ENCODE peak calls at places on chromosomes 11 and 22, in five cellular contexts. One of them, this sample, is unnamed.

GRCh38 chr11:104320091-104320490 is 156.1 kb upstream of the PDGFD start:
- DNase-seq in HepG2: no peak
- DNase-seq in K562: no peak
- DNase-seq in GM12878: no peak
- DNase-seq in H1: no peak
- DNase-seq in this sample: no peak

GRCh38 chr22:41367039-41367679 is 14.6 kb upstream of the TEF start:
- DNase-seq in HepG2: peak; percentile 80
- DNase-seq in GM12878: no peak
- DNase-seq in H1: peak; percentile 66
- DNase-seq in K562: peak; percentile 96
- DNase-seq in this sample: peak; percentile 91

GRCh38 chr11:67379061-67380058 is 6.0 kb upstream of the CLCF1 start:
- DNase-seq in GM12878: no peak
- DNase-seq in H1: no peak
- DNase-seq in HepG2: no peak
- DNase-seq in K562: peak; percentile 88
- DNase-seq in this sample: no peak

GRCh38 chr11:68081691-68082090 is 39.5 kb downstream of the CHKA start:
- DNase-seq in H1: no peak
- DNase-seq in GM12878: no peak
- DNase-seq in K562: no peak
- DNase-seq in HepG2: no peak
- DNase-seq in this sample: no peak

GRCh38 chr11:73521621-73522020 is 76.3 kb downstream of the FAM168A start:
- DNase-seq in GM12878: peak; percentile 53
- DNase-seq in H1: no peak
- DNase-seq in HepG2: peak; percentile 43
- DNase-seq in K562: no peak
- DNase-seq in this sample: no peak

GRCh38 chr22:29370556-29370955 is 17.8 kb downstream of the AP1B1 start:
- DNase-seq in K562: no peak
- DNase-seq in GM12878: no peak
- DNase-seq in HepG2: no peak
- DNase-seq in H1: peak; percentile 49
- DNase-seq in this sample: no peak

GRCh38 chr22:21927174-21927823 is 25.3 kb downstream of the PPM1F start:
- DNase-seq in HepG2: no peak
- DNase-seq in GM12878: no peak
- DNase-seq in K562: peak; percentile 85
- DNase-seq in H1: peak; percentile 62
- DNase-seq in this sample: no peak

GRCh38 chr11:35619754-35620640 is 1.7 kb downstream of the FJX1 start:
- DNase-seq in K562: peak; percentile 32
- DNase-seq in H1: peak; percentile 73
- DNase-seq in HepG2: peak; percentile 38
- DNase-seq in GM12878: no peak
- DNase-seq in this sample: peak; percentile 77

GRCh38 chr11:72594493-72595291 is 79.5 kb downstream of the PDE2A start:
- DNase-seq in GM12878: no peak
- DNase-seq in HepG2: no peak
- DNase-seq in H1: no peak
- DNase-seq in K562: no peak
- DNase-seq in this sample: no peak

GRCh38 chr11:113446112-113446511 is 29.1 kb downstream of the DRD2 start:
- DNase-seq in K562: no peak
- DNase-seq in H1: no peak
- DNase-seq in GM12878: no peak
- DNase-seq in HepG2: no peak
- DNase-seq in this sample: no peak

GRCh38 chr11:1878134-1879031 is 13.3 kb downstream of the PRR33 start:
- DNase-seq in GM12878: no peak
- DNase-seq in H1: no peak
- DNase-seq in HepG2: no peak
- DNase-seq in K562: no peak
- DNase-seq in this sample: peak; percentile 69

GRCh38 chr22:28014141-28015055 is 95.3 kb upstream of the PITPNB start:
- DNase-seq in H1: no peak
- DNase-seq in HepG2: no peak
- DNase-seq in K562: no peak
- DNase-seq in GM12878: no peak
- DNase-seq in this sample: no peak

GRCh38 chr11:316031-316701 is 2.3 kb downstream of the IFITM1 start:
- DNase-seq in H1: peak; percentile 64
- DNase-seq in K562: peak; percentile 46
- DNase-seq in HepG2: no peak
- DNase-seq in GM12878: no peak
- DNase-seq in this sample: peak; percentile 43

GRCh38 chr11:121067912-121068652 is 33.0 kb upstream of the TECTA start:
- DNase-seq in K562: no peak
- DNase-seq in HepG2: no peak
- DNase-seq in GM12878: no peak
- DNase-seq in H1: no peak
- DNase-seq in this sample: peak; percentile 45

GRCh38 chr11:74592063-74592440 is 330 bp upstream of the POLD3 start:
- DNase-seq in HepG2: no peak
- DNase-seq in H1: no peak
- DNase-seq in K562: no peak
- DNase-seq in GM12878: no peak
- DNase-seq in this sample: no peak

GRCh38 chr11:71240061-71240690 is 12.2 kb downstream of the SHANK2 start:
- DNase-seq in GM12878: no peak
- DNase-seq in HepG2: no peak
- DNase-seq in K562: no peak
- DNase-seq in H1: no peak
- DNase-seq in this sample: peak; percentile 3

GRCh38 chr11:13720940-13721339 is 52.5 kb downstream of the FAR1 start:
- DNase-seq in GM12878: no peak
- DNase-seq in HepG2: no peak
- DNase-seq in K562: no peak
- DNase-seq in H1: no peak
- DNase-seq in this sample: no peak

GRCh38 chr11:119471329-119471728 is 48.4 kb upstream of the THY1 start:
- DNase-seq in H1: peak; percentile 47
- DNase-seq in K562: no peak
- DNase-seq in HepG2: no peak
- DNase-seq in GM12878: no peak
- DNase-seq in this sample: no peak

GRCh38 chr11:131037873-131038272 is 121.6 kb upstream of the SNX19 start:
- DNase-seq in H1: no peak
- DNase-seq in HepG2: no peak
- DNase-seq in K562: no peak
- DNase-seq in GM12878: no peak
- DNase-seq in this sample: no peak

GRCh38 chr22:17334054-17334453 is 35.2 kb upstream of the CECR2 start:
- DNase-seq in GM12878: no peak
- DNase-seq in K562: no peak
- DNase-seq in H1: no peak
- DNase-seq in HepG2: no peak
- DNase-seq in this sample: no peak
- H3K4me2 ChIP-seq in GM12878: no peak overlapping the region
- H3K4me2 ChIP-seq in K562: no peak overlapping the region
- H3K4me2 ChIP-seq in H1: no peak overlapping the region
- H3K4me2 ChIP-seq in HepG2: no peak overlapping the region
- H3K4me2 ChIP-seq in this sample: no peak overlapping the region

GRCh38 chr11:2891901-2892214 is 6.3 kb upstream of the CDKN1C start:
- DNase-seq in HepG2: peak; percentile 30
- DNase-seq in GM12878: no peak
- DNase-seq in H1: no peak
- DNase-seq in K562: no peak
- DNase-seq in this sample: no peak

GRCh38 chr11:2889399-2890273 is 4.1 kb upstream of the CDKN1C start:
- DNase-seq in H1: no peak
- DNase-seq in GM12878: no peak
- DNase-seq in K562: no peak
- DNase-seq in HepG2: peak; percentile 32
- DNase-seq in this sample: no peak

GRCh38 chr11:2892215-2893020 is 6.8 kb upstream of the CDKN1C start:
- DNase-seq in HepG2: no peak
- DNase-seq in H1: peak; percentile 91
- DNase-seq in K562: peak; percentile 76
- DNase-seq in GM12878: no peak
- DNase-seq in this sample: peak; percentile 92

GRCh38 chr11:2891291-2891690 is 5.7 kb upstream of the CDKN1C start:
- DNase-seq in HepG2: no peak
- DNase-seq in K562: peak; percentile 42
- DNase-seq in H1: peak; percentile 69
- DNase-seq in GM12878: no peak
- DNase-seq in this sample: peak; percentile 67

DNA sequence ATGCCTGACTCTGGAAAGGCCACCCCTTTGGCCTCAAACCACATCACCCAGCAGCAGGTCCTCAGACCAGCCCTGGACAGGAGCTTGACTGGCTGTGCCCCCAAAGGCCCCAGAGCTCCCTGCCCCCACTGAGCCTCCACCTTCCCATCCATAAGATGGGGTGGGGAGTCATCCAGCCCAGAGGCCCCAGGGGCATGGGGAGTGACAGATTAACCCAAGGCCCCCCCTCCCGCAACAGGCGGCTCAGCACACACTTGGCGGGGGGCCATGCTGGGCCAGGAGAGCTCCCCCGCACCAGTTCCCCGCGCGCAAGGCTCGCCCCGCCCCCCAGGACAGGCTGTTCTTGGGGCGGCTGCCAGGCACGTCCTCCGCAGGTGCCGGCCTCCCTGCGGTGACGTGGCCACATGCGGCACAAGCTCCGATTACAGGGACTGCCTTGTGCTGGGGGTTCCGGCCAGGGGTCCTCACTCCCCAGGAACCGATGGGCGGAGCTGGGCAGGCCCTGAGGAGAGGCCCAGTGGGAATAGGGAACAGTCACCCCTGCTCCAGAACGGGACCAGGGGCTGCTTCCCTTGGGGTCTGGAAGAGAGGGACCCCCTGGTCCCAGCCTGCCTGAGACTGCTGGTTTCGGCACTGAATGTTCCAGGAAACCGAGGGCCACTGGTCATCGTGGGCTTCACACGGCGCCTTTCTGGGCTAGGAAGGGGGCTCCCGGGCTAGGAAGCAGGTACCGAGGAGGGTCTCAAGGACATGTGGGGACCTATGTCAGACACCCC is 5.1 kb upstream of the CDKN1C start:
- DNase-seq in HepG2: no peak
- DNase-seq in H1: peak; percentile 52
- DNase-seq in GM12878: no peak
- DNase-seq in K562: peak; percentile 84
- DNase-seq in this sample: no peak
- TF ChIP-seq USF2 in HepG2: no peak
- TF ChIP-seq USF2 in H1: no peak
- TF ChIP-seq USF2 in GM12878: no peak
- TF ChIP-seq USF2 in K562: no peak
- TF ChIP-seq USF2 in this sample: no peak

GRCh38 chr22:31583861-31584485 is 78.0 kb downstream of the PISD start:
- DNase-seq in HepG2: no peak
- DNase-seq in GM12878: no peak
- DNase-seq in H1: no peak
- DNase-seq in K562: no peak
- DNase-seq in this sample: no peak
- TF ChIP-seq YY1 in HepG2: no peak
- TF ChIP-seq YY1 in GM12878: no peak
- TF ChIP-seq YY1 in H1: no peak
- TF ChIP-seq YY1 in K562: no peak
- TF ChIP-seq YY1 in this sample: no peak

GRCh38 chr11:48055292-48056132 is 75.2 kb downstream of the PTPRJ start:
- DNase-seq in HepG2: peak; percentile 34
- DNase-seq in GM12878: no peak
- DNase-seq in H1: no peak
- DNase-seq in K562: no peak
- DNase-seq in this sample: no peak
- H3K4me2 ChIP-seq in HepG2: peak overlapping the region; percentile 51
- H3K4me2 ChIP-seq in GM12878: peak overlapping the region; percentile 58
- H3K4me2 ChIP-seq in H1: peak overlapping the region; percentile 27
- H3K4me2 ChIP-seq in K562: peak overlapping the region; percentile 44
- H3K4me2 ChIP-seq in this sample: no peak overlapping the region

DNA sequence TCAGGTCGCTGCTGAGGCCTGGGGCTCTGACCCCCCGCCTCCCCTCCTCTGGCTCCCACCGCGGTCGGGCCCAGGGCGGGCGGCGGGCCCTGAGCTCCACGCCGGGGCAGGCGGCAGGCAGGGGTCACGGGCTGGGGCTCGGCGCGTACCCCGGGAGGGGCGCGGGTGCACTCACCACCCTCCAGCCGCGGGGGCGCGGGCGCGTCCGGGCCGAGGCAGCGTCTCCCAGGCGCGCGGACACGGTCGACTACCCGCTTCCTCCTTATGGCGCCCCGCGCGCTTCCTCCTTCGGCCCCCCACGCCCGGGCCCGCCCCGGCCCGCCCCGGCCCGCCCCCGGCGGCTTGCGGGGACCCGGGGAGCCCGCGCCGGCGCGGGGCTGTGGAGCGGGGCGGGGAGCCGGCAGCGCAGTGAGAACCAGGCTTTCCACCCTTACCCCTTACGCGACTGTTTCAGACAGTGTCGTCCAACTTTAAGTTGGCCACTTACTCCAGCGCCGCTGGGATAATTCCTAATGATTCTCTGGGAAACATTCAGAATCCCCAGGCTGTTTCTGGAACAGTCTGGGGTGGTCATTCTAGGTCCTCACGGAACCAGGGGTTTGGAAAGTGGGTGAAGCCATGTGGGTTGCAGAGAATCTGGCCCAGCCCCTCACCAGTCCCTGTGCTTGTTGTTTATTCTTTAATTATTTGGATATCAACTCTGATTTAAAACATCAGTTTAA is at the start of gene BID:
- DNase-seq in H1: no peak
- DNase-seq in GM12878: no peak
- DNase-seq in HepG2: no peak
- DNase-seq in K562: peak; percentile 89
- DNase-seq in this sample: peak; percentile 84
- TF ChIP-seq USF2 in H1: no peak
- TF ChIP-seq USF2 in GM12878: no peak
- TF ChIP-seq USF2 in HepG2: no peak
- TF ChIP-seq USF2 in K562: no peak
- TF ChIP-seq USF2 in this sample: no peak

GRCh38 chr11:91133361-91133760 is 910.5 kb upstream of the CHORDC1 start:
- DNase-seq in GM12878: no peak
- DNase-seq in HepG2: no peak
- DNase-seq in K562: no peak
- DNase-seq in H1: no peak
- DNase-seq in this sample: no peak
- TF ChIP-seq YY1 in GM12878: no peak
- TF ChIP-seq YY1 in HepG2: no peak
- TF ChIP-seq YY1 in K562: no peak
- TF ChIP-seq YY1 in H1: no peak
- TF ChIP-seq YY1 in this sample: no peak

GRCh38 chr22:43088616-43088978 is 594 bp downstream of the TTLL1 start:
- DNase-seq in K562: no peak
- DNase-seq in GM12878: no peak
- DNase-seq in HepG2: no peak
- DNase-seq in H1: no peak
- DNase-seq in this sample: peak; percentile 23
- H3K4me2 ChIP-seq in K562: peak overlapping the region; percentile 83
- H3K4me2 ChIP-seq in GM12878: peak overlapping the region; percentile 69
- H3K4me2 ChIP-seq in HepG2: peak overlapping the region; percentile 88
- H3K4me2 ChIP-seq in H1: peak overlapping the region; percentile 78
- H3K4me2 ChIP-seq in this sample: peak overlapping the region; percentile 79

GRCh38 chr22:50161508-50162390 is 8.8 kb upstream of the PANX2 start:
- DNase-seq in K562: no peak
- DNase-seq in GM12878: no peak
- DNase-seq in HepG2: no peak
- DNase-seq in H1: no peak
- DNase-seq in this sample: no peak
- TF ChIP-seq USF2 in K562: no peak
- TF ChIP-seq USF2 in GM12878: no peak
- TF ChIP-seq USF2 in HepG2: no peak
- TF ChIP-seq USF2 in H1: no peak
- TF ChIP-seq USF2 in this sample: no peak

GRCh38 chr22:50342651-50343540 is at the start of gene PPP6R2:
- DNase-seq in GM12878: no peak
- DNase-seq in K562: peak; percentile 87
- DNase-seq in HepG2: peak; percentile 40
- DNase-seq in H1: peak; percentile 96
- DNase-seq in this sample: peak; percentile 97
- TF ChIP-seq YY1 in GM12878: peak; percentile 96
- TF ChIP-seq YY1 in K562: peak; percentile 93
- TF ChIP-seq YY1 in HepG2: peak; percentile 94
- TF ChIP-seq YY1 in H1: peak; percentile 91
- TF ChIP-seq YY1 in this sample: no peak

This sample was measured in SK-N-SH.